ENCODE peak calls at places on chromosomes 6 and 20, in six cellular contexts. U is IMR-90; O is A549; X is stimulated activated CD4-positive, alpha-beta T cell treated with anti-CD3 and anti-CD28 coated beads, Interleukin-1b, Interleukin-23, amount 100 ng/mL, for 48 hours; B is T47D; J is ELR. V is an unnamed sample.
A peak's percentile ranks its signal among the peaks of the same experiment; 100 is the strongest.

GRCh38 chr6:106747139-106747538 is 117.8 kb downstream of the QRSL1 start:
- DNase-seq in U (no peak), O (no peak), X (no peak), B (no peak), J (no peak), V (no peak)

GRCh38 chr6:17986656-17987575 is 519 bp downstream of the KIF13A start:
- DNase-seq in U (peak; percentile 39), O (peak; percentile 47), X (no peak), B (peak; percentile 77), J (peak; percentile 72), V (no peak)

GRCh38 chr6:75278474-75279077 is 6.0 kb downstream of the TMEM30A start:
- DNase-seq in U (no peak), O (no peak), X (no peak), B (no peak), J (peak; percentile 73), V (no peak)

GRCh38 chr6:134446228-134446848 is 128.4 kb upstream of the SGK1 start:
- DNase-seq in U (peak; percentile 78), O (no peak), X (no peak), B (no peak), J (peak; percentile 64), V (no peak)

GRCh38 chr6:81865712-81866111 is 113.2 kb upstream of the TENT5A start:
- DNase-seq in U (peak; percentile 92), O (no peak), X (no peak), B (no peak), J (peak; percentile 87), V (no peak)

GRCh38 chr20:46229478-46229877 is 78.8 kb downstream of the CDH22 start:
- DNase-seq in U (no peak), O (no peak), X (no peak), B (no peak), J (peak; percentile 17), V (no peak)

GRCh38 chr20:59177266-59178250 is 13.9 kb downstream of the ZNF831 start:
- DNase-seq in U (no peak), O (no peak), X (peak; percentile 30), B (no peak), J (no peak), V (no peak)

GRCh38 chr6:120355822-120356221 is 978.5 kb downstream of the TBC1D32 start:
- DNase-seq in U (no peak), O (no peak), X (no peak), B (no peak), J (no peak), V (no peak)

GRCh38 chr20:58131111-58131510 is 97.3 kb downstream of the ANKRD60 start:
- DNase-seq in U (no peak), O (no peak), X (no peak), B (no peak), J (peak; percentile 66), V (no peak)

GRCh38 chr6:55825402-55826051 is 49.9 kb downstream of the BMP5 start:
- DNase-seq in U (peak; percentile 78), O (peak; percentile 17), X (no peak), B (no peak), J (peak; percentile 88), V (no peak)

GRCh38 chr20:41418739-41419293 is 52.2 kb upstream of the EMILIN3 start:
- DNase-seq in U (no peak), O (no peak), X (no peak), B (no peak), J (no peak), V (no peak)

GRCh38 chr6:135853227-135853626 is 1.7 kb downstream of the PDE7B start:
- DNase-seq in U (peak; percentile 41), O (peak; percentile 29), X (no peak), B (no peak), J (peak; percentile 57), V (no peak)

GRCh38 chr6:1079525-1079924 is 232.4 kb upstream of the FOXQ1 start:
- DNase-seq in U (no peak), O (no peak), X (no peak), B (no peak), J (no peak), V (no peak)

GRCh38 chr6:106370639-106371038 is 10.1 kb downstream of the CRYBG1 start:
- DNase-seq in U (no peak), O (no peak), X (no peak), B (no peak), J (peak; percentile 42), V (no peak)

GRCh38 chr6:9205645-9206044 is 770.3 kb upstream of the SLC35B3 start:
- DNase-seq in U (no peak), O (no peak), X (no peak), B (no peak), J (peak; percentile 26), V (no peak)

GRCh38 chr20:47319517-47320252 is 36.8 kb downstream of the ZMYND8 start:
- DNase-seq in U (peak; percentile 74), O (no peak), X (no peak), B (peak; percentile 79), J (peak; percentile 51), V (no peak)

GRCh38 chr6:34771727-34772126 is 14.4 kb downstream of the SNRPC start:
- DNase-seq in U (peak; percentile 83), O (no peak), X (no peak), B (no peak), J (peak; percentile 88), V (no peak)

GRCh38 chr6:142752348-142752747 is 192.6 kb downstream of the HIVEP2 start:
- DNase-seq in U (peak; percentile 11), O (no peak), X (no peak), B (no peak), J (no peak), V (no peak)

GRCh38 chr20:62597416-62598115 is 44.7 kb upstream of the SLCO4A1 start:
- DNase-seq in U (no peak), O (no peak), X (no peak), B (no peak), J (no peak), V (no peak)

GRCh38 chr6:107622269-107622668 is 132.4 kb downstream of the SOBP start:
- DNase-seq in U (no peak), O (no peak), X (no peak), B (no peak), J (no peak), V (no peak)

GRCh38 chr6:144362042-144363018 is 77.2 kb downstream of the UTRN start:
- DNase-seq in U (no peak), O (peak; percentile 40), X (no peak), B (no peak), J (no peak), V (no peak)

GRCh38 chr6:42907336-42907735 is 8.5 kb upstream of the PTCRA start:
- DNase-seq in U (no peak), O (no peak), X (no peak), B (no peak), J (no peak), V (no peak)

GRCh38 chr20:38210741-38211140 is 45.7 kb upstream of the TGM2 start:
- DNase-seq in U (peak; percentile 64), O (no peak), X (no peak), B (no peak), J (peak; percentile 65), V (no peak)

GRCh38 chr6:37827603-37828265 is 8.2 kb downstream of the ZFAND3 start:
- DNase-seq in U (no peak), O (no peak), X (no peak), B (no peak), J (no peak), V (no peak)

GRCh38 chr20:34693414-34693813 is 10.7 kb upstream of the TP53INP2 start:
- DNase-seq in U (no peak), O (no peak), X (no peak), B (no peak), J (no peak), V (no peak)

GRCh38 chr6:99151634-99152344 is 197.7 kb downstream of the FAXC start:
- DNase-seq in U (peak; percentile 28), O (peak; percentile 40), X (peak; percentile 28), B (no peak), J (peak; percentile 53), V (peak; percentile 11)

GRCh38 chr6:96563853-96564252 is 925 bp downstream of the FHL5 start:
- DNase-seq in U (no peak), O (no peak), X (no peak), B (no peak), J (no peak), V (no peak)

GRCh38 chr20:48760403-48760889 is 67.4 kb downstream of the PREX1 start:
- DNase-seq in U (peak; percentile 24), O (no peak), X (peak; percentile 70), B (no peak), J (peak; percentile 83), V (peak; percentile 74)

GRCh38 chr6:88402909-88403308 is 236.8 kb upstream of the CNR1 start:
- DNase-seq in U (no peak), O (no peak), X (no peak), B (no peak), J (no peak), V (no peak)

GRCh38 chr6:123415844-123416468 is 220.8 kb downstream of the TRDN start:
- DNase-seq in U (peak; percentile 37), O (peak; percentile 62), X (peak; percentile 12), B (no peak), J (peak; percentile 60), V (no peak)

GRCh38 chr6:123570813-123571684 is 65.7 kb downstream of the TRDN start:
- DNase-seq in U (no peak), O (no peak), X (no peak), B (no peak), J (no peak), V (no peak)

GRCh38 chr6:33075568-33076405 is at the start of gene HLA-DPB1:
- DNase-seq in U (peak; percentile 59), O (peak; percentile 36), X (no peak), B (peak; percentile 91), J (peak; percentile 69), V (peak; percentile 50)

GRCh38 chr6:134589512-134589911 is 271.6 kb upstream of the SGK1 start:
- DNase-seq in U (peak; percentile 100), O (peak; percentile 98), X (no peak), B (no peak), J (peak; percentile 99), V (no peak)

GRCh38 chr6:12138377-12138776 is 126.3 kb downstream of the HIVEP1 start:
- DNase-seq in U (no peak), O (no peak), X (peak; percentile 28), B (no peak), J (peak; percentile 6), V (no peak)

GRCh38 chr20:37361336-37361735 is 15.4 kb downstream of the SRC start:
- DNase-seq in U (no peak), O (no peak), X (no peak), B (no peak), J (no peak), V (no peak)

GRCh38 chr6:90253631-90254030 is 43.0 kb downstream of the BACH2 start:
- DNase-seq in U (peak; percentile 61), O (no peak), X (no peak), B (no peak), J (no peak), V (no peak)

GRCh38 chr20:35329435-35330139 is 37.4 kb upstream of the FAM83C start:
- DNase-seq in U (peak; percentile 28), O (peak; percentile 72), X (peak; percentile 75), B (no peak), J (peak; percentile 84), V (peak; percentile 45)

GRCh38 chr20:59831024-59831900 is 102.2 kb downstream of the SYCP2 start:
- DNase-seq in U (no peak), O (no peak), X (no peak), B (no peak), J (no peak), V (no peak)

V was measured in T-helper 2 cell treated with Interferon-gamma antibody and Interleukin-4, amounts not matched to agents 5 μg/mL and 100 μg/mL, for 36 hours.